ENCODE peak calls at places on chromosome 7, in four cellular contexts. One of them, this sample, is unnamed.

GRCh38 chr7:5143935-5144903 is 45.8 kb upstream of the WIPI2 start:
- DNase-seq in RWPE1: no peak
- DNase-seq in activated T-cell treated with anti-CD3 and anti-CD28 coated beads, Interleukin-2, amount 50 U/mL, for 72 hours: peak; percentile 79
- DNase-seq in HS-5: no peak
- DNase-seq in this sample: peak; percentile 52

GRCh38 chr7:101635484-101635883 is 6.4 kb upstream of the MYL10 start:
- DNase-seq in RWPE1: no peak
- DNase-seq in activated T-cell treated with anti-CD3 and anti-CD28 coated beads, Interleukin-2, amount 50 U/mL, for 72 hours: no peak
- DNase-seq in HS-5: no peak
- DNase-seq in this sample: no peak

GRCh38 chr7:159049266-159050025 is 95.2 kb downstream of the VIPR2 start:
- DNase-seq in RWPE1: no peak
- DNase-seq in activated T-cell treated with anti-CD3 and anti-CD28 coated beads, Interleukin-2, amount 50 U/mL, for 72 hours: no peak
- DNase-seq in HS-5: no peak
- DNase-seq in this sample: no peak

GRCh38 chr7:70694909-70695803 is 436.8 kb upstream of the GALNT17 start:
- DNase-seq in RWPE1: peak; percentile 13
- DNase-seq in activated T-cell treated with anti-CD3 and anti-CD28 coated beads, Interleukin-2, amount 50 U/mL, for 72 hours: peak; percentile 4
- DNase-seq in HS-5: no peak
- DNase-seq in this sample: peak; percentile 37

GRCh38 chr7:129343099-129343700 is 91.0 kb upstream of the STRIP2 start:
- DNase-seq in RWPE1: peak; percentile 34
- DNase-seq in activated T-cell treated with anti-CD3 and anti-CD28 coated beads, Interleukin-2, amount 50 U/mL, for 72 hours: peak; percentile 4
- DNase-seq in HS-5: no peak
- DNase-seq in this sample: no peak

GRCh38 chr7:127587663-127588018 is 570 bp upstream of the ARF5 start:
- DNase-seq in RWPE1: no peak
- DNase-seq in activated T-cell treated with anti-CD3 and anti-CD28 coated beads, Interleukin-2, amount 50 U/mL, for 72 hours: no peak
- DNase-seq in HS-5: no peak
- DNase-seq in this sample: peak; percentile 62

GRCh38 chr7:101179117-101179779 is 845 bp downstream of the NAT16 start:
- DNase-seq in RWPE1: no peak
- DNase-seq in activated T-cell treated with anti-CD3 and anti-CD28 coated beads, Interleukin-2, amount 50 U/mL, for 72 hours: no peak
- DNase-seq in HS-5: no peak
- DNase-seq in this sample: no peak

GRCh38 chr7:66790219-66790618 is 49.7 kb downstream of the RABGEF1 start:
- DNase-seq in RWPE1: no peak
- DNase-seq in activated T-cell treated with anti-CD3 and anti-CD28 coated beads, Interleukin-2, amount 50 U/mL, for 72 hours: no peak
- DNase-seq in HS-5: no peak
- DNase-seq in this sample: no peak

GRCh38 chr7:74057987-74058386 is 25.6 kb upstream of the LIMK1 start:
- DNase-seq in RWPE1: no peak
- DNase-seq in activated T-cell treated with anti-CD3 and anti-CD28 coated beads, Interleukin-2, amount 50 U/mL, for 72 hours: no peak
- DNase-seq in HS-5: no peak
- DNase-seq in this sample: no peak

GRCh38 chr7:105664816-105665525 is 83.7 kb upstream of the EFCAB10 start:
- DNase-seq in RWPE1: no peak
- DNase-seq in activated T-cell treated with anti-CD3 and anti-CD28 coated beads, Interleukin-2, amount 50 U/mL, for 72 hours: no peak
- DNase-seq in HS-5: no peak
- DNase-seq in this sample: no peak

GRCh38 chr7:145431834-145432233 is 596.0 kb upstream of the TPK1 start:
- DNase-seq in RWPE1: no peak
- DNase-seq in activated T-cell treated with anti-CD3 and anti-CD28 coated beads, Interleukin-2, amount 50 U/mL, for 72 hours: no peak
- DNase-seq in HS-5: no peak
- DNase-seq in this sample: no peak

GRCh38 chr7:123580406-123581161 is 21.0 kb upstream of the ASB15 start:
- DNase-seq in RWPE1: peak; percentile 38
- DNase-seq in activated T-cell treated with anti-CD3 and anti-CD28 coated beads, Interleukin-2, amount 50 U/mL, for 72 hours: no peak
- DNase-seq in HS-5: no peak
- DNase-seq in this sample: no peak

GRCh38 chr7:30465342-30466170 is 13.0 kb downstream of the NOD1 start:
- DNase-seq in RWPE1: no peak
- DNase-seq in activated T-cell treated with anti-CD3 and anti-CD28 coated beads, Interleukin-2, amount 50 U/mL, for 72 hours: no peak
- DNase-seq in HS-5: no peak
- DNase-seq in this sample: no peak

GRCh38 chr7:122397381-122397780 is 92.8 kb upstream of the FEZF1 start:
- DNase-seq in RWPE1: no peak
- DNase-seq in activated T-cell treated with anti-CD3 and anti-CD28 coated beads, Interleukin-2, amount 50 U/mL, for 72 hours: no peak
- DNase-seq in HS-5: no peak
- DNase-seq in this sample: no peak

GRCh38 chr7:5393748-5394147 is 29.9 kb downstream of the TNRC18 start:
- DNase-seq in RWPE1: no peak
- DNase-seq in activated T-cell treated with anti-CD3 and anti-CD28 coated beads, Interleukin-2, amount 50 U/mL, for 72 hours: no peak
- DNase-seq in HS-5: no peak
- DNase-seq in this sample: no peak

This sample was measured in right lobe of liver.